ENCODE peak calls at places on chromosomes 13 and 19, in five cellular contexts. One of them, this sample, is unnamed.

GRCh38 chr19:52397310-52398090 is at the start of gene ZNF528:
- DNase-seq in CD8-positive, alpha-beta T cell: peak
- DNase-seq in fibroblast of lung: peak
- DNase-seq in tibial artery: peak
- DNase-seq in transverse colon: peak
- DNase-seq in this sample: peak

GRCh38 chr13:45768668-45769067 is 66.5 kb downstream of the CBY2 start:
- DNase-seq in CD8-positive, alpha-beta T cell: no peak
- DNase-seq in fibroblast of lung: no peak
- DNase-seq in tibial artery: no peak
- DNase-seq in transverse colon: no peak
- DNase-seq in this sample: no peak

GRCh38 chr19:1047696-1048147 is 7.8 kb downstream of the ABCA7 start:
- DNase-seq in CD8-positive, alpha-beta T cell: no peak
- DNase-seq in fibroblast of lung: no peak
- DNase-seq in tibial artery: no peak
- DNase-seq in transverse colon: peak
- DNase-seq in this sample: no peak

GRCh38 chr19:29277107-29277506 is 64.2 kb upstream of the UQCRFS1 start:
- DNase-seq in CD8-positive, alpha-beta T cell: peak
- DNase-seq in fibroblast of lung: no peak
- DNase-seq in tibial artery: no peak
- DNase-seq in transverse colon: peak
- DNase-seq in this sample: peak

GRCh38 chr13:40206241-40207109 is 460.0 kb downstream of the FOXO1 start:
- DNase-seq in CD8-positive, alpha-beta T cell: peak
- DNase-seq in fibroblast of lung: peak
- DNase-seq in tibial artery: no peak
- DNase-seq in transverse colon: no peak
- DNase-seq in this sample: no peak

GRCh38 chr19:39915848-39916215 is 18.6 kb downstream of the FCGBP start:
- DNase-seq in CD8-positive, alpha-beta T cell: no peak
- DNase-seq in fibroblast of lung: no peak
- DNase-seq in tibial artery: no peak
- DNase-seq in transverse colon: no peak
- DNase-seq in this sample: no peak

GRCh38 chr19:48568345-48568886 is 16.4 kb downstream of the SULT2B1 start:
- DNase-seq in CD8-positive, alpha-beta T cell: no peak
- DNase-seq in fibroblast of lung: peak
- DNase-seq in tibial artery: peak
- DNase-seq in transverse colon: peak
- DNase-seq in this sample: peak

GRCh38 chr19:39170398-39171231 is 26.1 kb upstream of the NCCRP1 start:
- DNase-seq in CD8-positive, alpha-beta T cell: no peak
- DNase-seq in fibroblast of lung: no peak
- DNase-seq in tibial artery: no peak
- DNase-seq in transverse colon: no peak
- DNase-seq in this sample: no peak

GRCh38 chr19:41305923-41306322 is 4.0 kb upstream of the CCDC97 start:
- DNase-seq in CD8-positive, alpha-beta T cell: no peak
- DNase-seq in fibroblast of lung: no peak
- DNase-seq in tibial artery: no peak
- DNase-seq in transverse colon: no peak
- DNase-seq in this sample: no peak

GRCh38 chr13:101941095-101941777 is 460.6 kb downstream of the FGF14 start:
- DNase-seq in CD8-positive, alpha-beta T cell: no peak
- DNase-seq in fibroblast of lung: peak
- DNase-seq in tibial artery: no peak
- DNase-seq in transverse colon: no peak
- DNase-seq in this sample: no peak

GRCh38 chr13:37561031-37561430 is 37.5 kb downstream of the POSTN start:
- DNase-seq in CD8-positive, alpha-beta T cell: no peak
- DNase-seq in fibroblast of lung: peak
- DNase-seq in tibial artery: no peak
- DNase-seq in transverse colon: no peak
- DNase-seq in this sample: no peak

GRCh38 chr13:67259208-67259607 is 29.1 kb upstream of the PCDH9 start:
- DNase-seq in CD8-positive, alpha-beta T cell: no peak
- DNase-seq in fibroblast of lung: no peak
- DNase-seq in tibial artery: no peak
- DNase-seq in transverse colon: no peak
- DNase-seq in this sample: no peak

GRCh38 chr13:19597523-19597922 is 35.9 kb upstream of the MPHOSPH8 start:
- DNase-seq in CD8-positive, alpha-beta T cell: no peak
- DNase-seq in fibroblast of lung: peak
- DNase-seq in tibial artery: no peak
- DNase-seq in transverse colon: no peak
- DNase-seq in this sample: no peak

GRCh38 chr19:41577833-41578232 is 1.9 kb downstream of the CEACAM21 start:
- DNase-seq in CD8-positive, alpha-beta T cell: no peak
- DNase-seq in fibroblast of lung: no peak
- DNase-seq in tibial artery: no peak
- DNase-seq in transverse colon: no peak
- DNase-seq in this sample: no peak

GRCh38 chr13:94664889-94665288 is 47.5 kb downstream of the SOX21 start:
- DNase-seq in CD8-positive, alpha-beta T cell: no peak
- DNase-seq in fibroblast of lung: no peak
- DNase-seq in tibial artery: no peak
- DNase-seq in transverse colon: no peak
- DNase-seq in this sample: no peak

GRCh38 chr13:39362652-39363390 is 240.2 kb downstream of the LHFPL6 start:
- DNase-seq in CD8-positive, alpha-beta T cell: no peak
- DNase-seq in fibroblast of lung: no peak
- DNase-seq in tibial artery: no peak
- DNase-seq in transverse colon: no peak
- DNase-seq in this sample: no peak

GRCh38 chr19:11767633-11768133 is 883 bp downstream of the ZNF441 start:
- DNase-seq in CD8-positive, alpha-beta T cell: peak
- DNase-seq in fibroblast of lung: peak
- DNase-seq in tibial artery: peak
- DNase-seq in transverse colon: peak
- DNase-seq in this sample: no peak

GRCh38 chr19:40254714-40255418 is 28.4 kb upstream of the CCNP start:
- DNase-seq in CD8-positive, alpha-beta T cell: no peak
- DNase-seq in fibroblast of lung: no peak
- DNase-seq in tibial artery: no peak
- DNase-seq in transverse colon: no peak
- DNase-seq in this sample: no peak

GRCh38 chr19:55095260-55096060 is 19.8 kb downstream of the EPS8L1 start:
- DNase-seq in CD8-positive, alpha-beta T cell: no peak
- DNase-seq in fibroblast of lung: no peak
- DNase-seq in tibial artery: no peak
- DNase-seq in transverse colon: no peak
- DNase-seq in this sample: no peak

GRCh38 chr13:89923052-89923451 is 1424.4 kb upstream of the MIR17HG start:
- DNase-seq in CD8-positive, alpha-beta T cell: no peak
- DNase-seq in fibroblast of lung: no peak
- DNase-seq in tibial artery: no peak
- DNase-seq in transverse colon: no peak
- DNase-seq in this sample: no peak

GRCh38 chr13:89930861-89931260 is 1416.6 kb upstream of the MIR17HG start:
- DNase-seq in CD8-positive, alpha-beta T cell: no peak
- DNase-seq in fibroblast of lung: no peak
- DNase-seq in tibial artery: no peak
- DNase-seq in transverse colon: no peak
- DNase-seq in this sample: no peak

GRCh38 chr13:89920461-89920860 is 1427.0 kb upstream of the MIR17HG start:
- DNase-seq in CD8-positive, alpha-beta T cell: no peak
- DNase-seq in fibroblast of lung: no peak
- DNase-seq in tibial artery: no peak
- DNase-seq in transverse colon: no peak
- DNase-seq in this sample: no peak

GRCh38 chr13:89923731-89924130 is 1423.8 kb upstream of the MIR17HG start:
- DNase-seq in CD8-positive, alpha-beta T cell: no peak
- DNase-seq in fibroblast of lung: peak
- DNase-seq in tibial artery: no peak
- DNase-seq in transverse colon: no peak
- DNase-seq in this sample: no peak

DNA sequence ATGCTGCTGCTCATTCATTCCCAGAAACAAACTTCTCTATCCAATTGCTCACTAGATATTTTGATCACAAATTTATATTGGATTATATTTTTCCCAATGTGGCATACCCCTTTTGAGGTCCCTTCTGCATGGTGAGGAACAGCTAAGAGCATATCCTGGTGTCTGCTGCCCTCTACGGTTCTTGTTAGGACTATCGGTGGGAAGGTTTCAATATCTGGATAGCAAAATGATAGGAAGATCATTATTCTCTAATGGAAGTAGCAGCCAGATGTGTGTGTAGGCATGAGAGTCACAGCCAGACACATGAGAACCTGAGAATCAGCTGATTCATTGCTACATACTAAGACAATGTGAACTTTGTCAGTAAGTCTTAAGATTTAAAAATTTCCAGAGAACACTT is 1422.4 kb upstream of the MIR17HG start:
- DNase-seq in CD8-positive, alpha-beta T cell: no peak
- DNase-seq in fibroblast of lung: peak
- DNase-seq in tibial artery: no peak
- DNase-seq in transverse colon: no peak
- DNase-seq in this sample: no peak
- TF ChIP-seq CTCF in CD8-positive, alpha-beta T cell: no peak
- TF ChIP-seq CTCF in fibroblast of lung: peak
- TF ChIP-seq CTCF in tibial artery: no peak
- TF ChIP-seq CTCF in transverse colon: peak
- TF ChIP-seq CTCF in this sample: no peak

GRCh38 chr19:33375760-33376159 is 2.3 kb downstream of the CEBPG start:
- DNase-seq in CD8-positive, alpha-beta T cell: no peak
- DNase-seq in fibroblast of lung: peak
- DNase-seq in tibial artery: no peak
- DNase-seq in transverse colon: no peak
- DNase-seq in this sample: no peak
- H3K4me3 ChIP-seq in CD8-positive, alpha-beta T cell: no peak
- H3K4me3 ChIP-seq in fibroblast of lung: peak
- H3K4me3 ChIP-seq in tibial artery: no peak
- H3K4me3 ChIP-seq in transverse colon: no peak
- H3K4me3 ChIP-seq in this sample: peak

GRCh38 chr13:32408999-32409313 is 19.0 kb downstream of the N4BP2L1 start:
- DNase-seq in CD8-positive, alpha-beta T cell: no peak
- DNase-seq in fibroblast of lung: peak
- DNase-seq in tibial artery: no peak
- DNase-seq in transverse colon: no peak
- DNase-seq in this sample: no peak
- H3K27ac ChIP-seq in CD8-positive, alpha-beta T cell: no peak
- H3K27ac ChIP-seq in fibroblast of lung: no peak
- H3K27ac ChIP-seq in tibial artery: no peak
- H3K27ac ChIP-seq in transverse colon: no peak
- H3K27ac ChIP-seq in this sample: no peak

DNA sequence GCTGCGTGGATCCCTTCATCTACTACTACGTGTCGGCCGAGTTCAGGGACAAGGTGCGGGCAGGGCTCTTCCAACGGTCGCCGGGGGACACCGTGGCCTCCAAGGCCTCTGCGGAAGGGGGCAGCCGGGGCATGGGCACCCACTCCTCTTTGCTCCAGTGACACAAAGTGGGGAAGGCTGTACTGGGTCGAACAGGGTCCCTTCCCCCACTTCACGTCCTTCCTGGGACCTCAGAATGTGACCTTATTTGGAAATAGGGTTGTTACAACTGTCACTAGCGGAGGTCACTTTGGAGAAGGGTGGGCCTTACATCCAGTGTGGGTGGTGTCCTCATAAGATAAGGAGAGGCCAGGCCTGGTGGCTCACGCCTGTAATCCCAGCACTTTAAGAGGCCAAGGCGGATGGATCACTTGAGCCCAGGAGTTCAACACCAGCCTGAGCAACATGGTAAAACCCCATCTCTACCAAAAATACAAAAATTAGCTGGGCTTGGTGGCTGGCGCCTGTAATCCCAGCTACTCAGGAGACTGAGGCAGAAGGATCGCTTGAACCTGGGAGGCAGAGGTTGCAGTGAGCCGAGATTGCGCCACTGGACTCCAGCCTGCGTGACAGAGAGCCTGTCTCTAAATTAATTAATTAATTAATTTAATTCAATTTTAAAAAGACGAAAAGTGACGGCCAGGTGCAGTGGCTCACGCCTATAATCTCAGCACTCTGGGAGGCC is 1.8 kb downstream of the F2RL3 start:
- DNase-seq in CD8-positive, alpha-beta T cell: no peak
- DNase-seq in fibroblast of lung: no peak
- DNase-seq in tibial artery: no peak
- DNase-seq in transverse colon: no peak
- DNase-seq in this sample: no peak
- TF ChIP-seq CTCF in CD8-positive, alpha-beta T cell: no peak
- TF ChIP-seq CTCF in fibroblast of lung: no peak
- TF ChIP-seq CTCF in tibial artery: no peak
- TF ChIP-seq CTCF in transverse colon: no peak
- TF ChIP-seq CTCF in this sample: no peak

DNA sequence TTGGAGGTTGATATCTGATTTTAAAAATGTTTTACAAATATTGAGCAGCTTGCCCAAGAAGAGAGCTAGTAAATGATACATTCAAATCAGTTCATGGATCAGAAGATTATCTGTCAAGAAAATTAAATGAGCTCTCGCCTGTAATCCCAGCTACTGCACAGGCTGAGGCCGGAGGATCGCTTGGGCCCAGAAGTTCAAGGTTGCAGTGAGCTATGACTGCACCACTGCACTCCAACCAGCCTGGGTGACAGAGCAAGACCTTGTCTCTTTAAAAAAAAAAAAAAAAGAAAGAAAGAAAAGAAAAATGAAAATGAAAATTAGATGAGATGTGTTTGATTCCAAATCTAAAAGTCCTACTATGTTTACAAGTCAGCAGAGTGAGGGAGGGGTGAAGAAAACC is 2.4 kb downstream of the SPART start:
- DNase-seq in CD8-positive, alpha-beta T cell: no peak
- DNase-seq in fibroblast of lung: no peak
- DNase-seq in tibial artery: no peak
- DNase-seq in transverse colon: no peak
- DNase-seq in this sample: no peak
- H3K4me3 ChIP-seq in CD8-positive, alpha-beta T cell: no peak
- H3K4me3 ChIP-seq in fibroblast of lung: peak
- H3K4me3 ChIP-seq in tibial artery: peak
- H3K4me3 ChIP-seq in transverse colon: no peak
- H3K4me3 ChIP-seq in this sample: peak

GRCh38 chr13:25923217-25924085 is 128.4 kb downstream of the SHISA2 start:
- DNase-seq in CD8-positive, alpha-beta T cell: no peak
- DNase-seq in fibroblast of lung: no peak
- DNase-seq in tibial artery: no peak
- DNase-seq in transverse colon: no peak
- DNase-seq in this sample: no peak
- H3K27ac ChIP-seq in CD8-positive, alpha-beta T cell: no peak
- H3K27ac ChIP-seq in fibroblast of lung: no peak
- H3K27ac ChIP-seq in tibial artery: no peak
- H3K27ac ChIP-seq in transverse colon: peak
- H3K27ac ChIP-seq in this sample: no peak

GRCh38 chr19:3370728-3371591 is 4.6 kb downstream of the NFIC start:
- DNase-seq in CD8-positive, alpha-beta T cell: no peak
- DNase-seq in fibroblast of lung: no peak
- DNase-seq in tibial artery: no peak
- DNase-seq in transverse colon: no peak
- DNase-seq in this sample: no peak
- TF ChIP-seq CTCF in CD8-positive, alpha-beta T cell: no peak
- TF ChIP-seq CTCF in fibroblast of lung: no peak
- TF ChIP-seq CTCF in tibial artery: no peak
- TF ChIP-seq CTCF in transverse colon: no peak
- TF ChIP-seq CTCF in this sample: no peak

GRCh38 chr13:32824671-32825070 is 191.6 kb upstream of the KL start:
- DNase-seq in CD8-positive, alpha-beta T cell: no peak
- DNase-seq in fibroblast of lung: peak
- DNase-seq in tibial artery: no peak
- DNase-seq in transverse colon: no peak
- DNase-seq in this sample: no peak
- H3K4me3 ChIP-seq in CD8-positive, alpha-beta T cell: no peak
- H3K4me3 ChIP-seq in fibroblast of lung: no peak
- H3K4me3 ChIP-seq in tibial artery: no peak
- H3K4me3 ChIP-seq in transverse colon: no peak
- H3K4me3 ChIP-seq in this sample: no peak